ENCODE peak calls at places on chromosomes 1 and 21, in five cellular contexts. One of them, this sample, is unnamed.

GRCh38 chr1:34378968-34379729 is 202.4 kb downstream of the C1orf94 start:
- DNase-seq in brain microvascular endothelial cell: no peak
- DNase-seq in head of caudate nucleus: no peak
- DNase-seq in activated CD8-positive, alpha-beta T cell treated with anti-CD3 and anti-CD28 coated beads, Interleukin-2, amount 10 ng/mL, durations not matched to agents 7 days and 5 days: no peak
- DNase-seq in HS-5: no peak
- DNase-seq in this sample: no peak

GRCh38 chr1:58887059-58887458 is 103.2 kb upstream of the JUN start:
- DNase-seq in brain microvascular endothelial cell: no peak
- DNase-seq in HS-5: no peak
- DNase-seq in head of caudate nucleus: no peak
- DNase-seq in activated CD8-positive, alpha-beta T cell treated with anti-CD3 and anti-CD28 coated beads, Interleukin-2, amount 10 ng/mL, durations not matched to agents 7 days and 5 days: no peak
- DNase-seq in this sample: no peak

GRCh38 chr1:174742805-174743653 is 256.7 kb upstream of the CACYBP start:
- DNase-seq in activated CD8-positive, alpha-beta T cell treated with anti-CD3 and anti-CD28 coated beads, Interleukin-2, amount 10 ng/mL, durations not matched to agents 7 days and 5 days: no peak
- DNase-seq in HS-5: no peak
- DNase-seq in brain microvascular endothelial cell: peak
- DNase-seq in head of caudate nucleus: no peak
- DNase-seq in this sample: no peak

GRCh38 chr1:202638019-202638887 is 72.0 kb downstream of the SYT2 start:
- DNase-seq in activated CD8-positive, alpha-beta T cell treated with anti-CD3 and anti-CD28 coated beads, Interleukin-2, amount 10 ng/mL, durations not matched to agents 7 days and 5 days: no peak
- DNase-seq in brain microvascular endothelial cell: no peak
- DNase-seq in head of caudate nucleus: no peak
- DNase-seq in HS-5: no peak
- DNase-seq in this sample: no peak

GRCh38 chr1:231053493-231054162 is 13.6 kb upstream of the FAM89A start:
- DNase-seq in activated CD8-positive, alpha-beta T cell treated with anti-CD3 and anti-CD28 coated beads, Interleukin-2, amount 10 ng/mL, durations not matched to agents 7 days and 5 days: peak
- DNase-seq in HS-5: no peak
- DNase-seq in brain microvascular endothelial cell: peak
- DNase-seq in head of caudate nucleus: peak
- DNase-seq in this sample: no peak

GRCh38 chr1:193754732-193755427 is 568.5 kb upstream of the B3GALT2 start:
- DNase-seq in activated CD8-positive, alpha-beta T cell treated with anti-CD3 and anti-CD28 coated beads, Interleukin-2, amount 10 ng/mL, durations not matched to agents 7 days and 5 days: no peak
- DNase-seq in head of caudate nucleus: no peak
- DNase-seq in brain microvascular endothelial cell: no peak
- DNase-seq in HS-5: no peak
- DNase-seq in this sample: no peak

GRCh38 chr1:60681095-60681860 is 401.1 kb upstream of the NFIA start:
- DNase-seq in activated CD8-positive, alpha-beta T cell treated with anti-CD3 and anti-CD28 coated beads, Interleukin-2, amount 10 ng/mL, durations not matched to agents 7 days and 5 days: no peak
- DNase-seq in brain microvascular endothelial cell: no peak
- DNase-seq in HS-5: no peak
- DNase-seq in head of caudate nucleus: no peak
- DNase-seq in this sample: no peak

GRCh38 chr1:12565966-12566352 is 52.1 kb downstream of the DHRS3 start:
- DNase-seq in brain microvascular endothelial cell: no peak
- DNase-seq in HS-5: no peak
- DNase-seq in head of caudate nucleus: no peak
- DNase-seq in activated CD8-positive, alpha-beta T cell treated with anti-CD3 and anti-CD28 coated beads, Interleukin-2, amount 10 ng/mL, durations not matched to agents 7 days and 5 days: no peak
- DNase-seq in this sample: no peak

GRCh38 chr1:98420376-98421097 is 241.0 kb upstream of the SNX7 start:
- DNase-seq in brain microvascular endothelial cell: no peak
- DNase-seq in head of caudate nucleus: no peak
- DNase-seq in activated CD8-positive, alpha-beta T cell treated with anti-CD3 and anti-CD28 coated beads, Interleukin-2, amount 10 ng/mL, durations not matched to agents 7 days and 5 days: no peak
- DNase-seq in HS-5: peak
- DNase-seq in this sample: no peak

GRCh38 chr1:206479164-206480125 is 9.2 kb downstream of the IKBKE start:
- DNase-seq in activated CD8-positive, alpha-beta T cell treated with anti-CD3 and anti-CD28 coated beads, Interleukin-2, amount 10 ng/mL, durations not matched to agents 7 days and 5 days: peak
- DNase-seq in brain microvascular endothelial cell: peak
- DNase-seq in head of caudate nucleus: peak
- DNase-seq in HS-5: peak
- DNase-seq in this sample: no peak

GRCh38 chr1:227318852-227319607 is 738 bp upstream of the CDC42BPA start:
- DNase-seq in activated CD8-positive, alpha-beta T cell treated with anti-CD3 and anti-CD28 coated beads, Interleukin-2, amount 10 ng/mL, durations not matched to agents 7 days and 5 days: no peak
- DNase-seq in HS-5: no peak
- DNase-seq in head of caudate nucleus: peak
- DNase-seq in brain microvascular endothelial cell: peak
- DNase-seq in this sample: peak

GRCh38 chr1:77978293-77978968 is 441 bp downstream of the FUBP1 start:
- DNase-seq in head of caudate nucleus: peak
- DNase-seq in HS-5: peak
- DNase-seq in activated CD8-positive, alpha-beta T cell treated with anti-CD3 and anti-CD28 coated beads, Interleukin-2, amount 10 ng/mL, durations not matched to agents 7 days and 5 days: peak
- DNase-seq in brain microvascular endothelial cell: peak
- DNase-seq in this sample: no peak

GRCh38 chr21:46063734-46064680 is 33.9 kb upstream of the COL6A2 start:
- DNase-seq in HS-5: no peak
- DNase-seq in activated CD8-positive, alpha-beta T cell treated with anti-CD3 and anti-CD28 coated beads, Interleukin-2, amount 10 ng/mL, durations not matched to agents 7 days and 5 days: no peak
- DNase-seq in brain microvascular endothelial cell: no peak
- DNase-seq in head of caudate nucleus: no peak
- DNase-seq in this sample: no peak

GRCh38 chr1:195766709-195767108 is 841.5 kb downstream of the KCNT2 start:
- DNase-seq in brain microvascular endothelial cell: no peak
- DNase-seq in head of caudate nucleus: no peak
- DNase-seq in HS-5: peak
- DNase-seq in activated CD8-positive, alpha-beta T cell treated with anti-CD3 and anti-CD28 coated beads, Interleukin-2, amount 10 ng/mL, durations not matched to agents 7 days and 5 days: no peak
- DNase-seq in this sample: no peak

GRCh38 chr1:107648071-107648470 is 316.9 kb downstream of the VAV3 start:
- DNase-seq in activated CD8-positive, alpha-beta T cell treated with anti-CD3 and anti-CD28 coated beads, Interleukin-2, amount 10 ng/mL, durations not matched to agents 7 days and 5 days: no peak
- DNase-seq in HS-5: peak
- DNase-seq in head of caudate nucleus: no peak
- DNase-seq in brain microvascular endothelial cell: peak
- DNase-seq in this sample: no peak

GRCh38 chr1:204713541-204713940 is 28.0 kb upstream of the LRRN2 start:
- DNase-seq in HS-5: no peak
- DNase-seq in brain microvascular endothelial cell: no peak
- DNase-seq in head of caudate nucleus: no peak
- DNase-seq in activated CD8-positive, alpha-beta T cell treated with anti-CD3 and anti-CD28 coated beads, Interleukin-2, amount 10 ng/mL, durations not matched to agents 7 days and 5 days: no peak
- DNase-seq in this sample: no peak

GRCh38 chr1:176206006-176206960 is 803 bp downstream of the COP1 start:
- DNase-seq in head of caudate nucleus: peak
- DNase-seq in brain microvascular endothelial cell: peak
- DNase-seq in activated CD8-positive, alpha-beta T cell treated with anti-CD3 and anti-CD28 coated beads, Interleukin-2, amount 10 ng/mL, durations not matched to agents 7 days and 5 days: peak
- DNase-seq in HS-5: no peak
- DNase-seq in this sample: no peak

GRCh38 chr1:68230901-68231626 is 1.3 kb downstream of the WLS start:
- DNase-seq in activated CD8-positive, alpha-beta T cell treated with anti-CD3 and anti-CD28 coated beads, Interleukin-2, amount 10 ng/mL, durations not matched to agents 7 days and 5 days: no peak
- DNase-seq in brain microvascular endothelial cell: no peak
- DNase-seq in head of caudate nucleus: peak
- DNase-seq in HS-5: no peak
- DNase-seq in this sample: peak

GRCh38 chr1:58818991-58819390 is 35.1 kb upstream of the JUN start:
- DNase-seq in brain microvascular endothelial cell: no peak
- DNase-seq in HS-5: no peak
- DNase-seq in head of caudate nucleus: no peak
- DNase-seq in activated CD8-positive, alpha-beta T cell treated with anti-CD3 and anti-CD28 coated beads, Interleukin-2, amount 10 ng/mL, durations not matched to agents 7 days and 5 days: no peak
- DNase-seq in this sample: no peak

GRCh38 chr1:60245371-60245770 is 171.8 kb upstream of the C1orf87 start:
- DNase-seq in brain microvascular endothelial cell: no peak
- DNase-seq in activated CD8-positive, alpha-beta T cell treated with anti-CD3 and anti-CD28 coated beads, Interleukin-2, amount 10 ng/mL, durations not matched to agents 7 days and 5 days: no peak
- DNase-seq in head of caudate nucleus: no peak
- DNase-seq in HS-5: no peak
- DNase-seq in this sample: no peak

GRCh38 chr1:109827986-109828385 is 64.3 kb upstream of the EPS8L3 start:
- DNase-seq in head of caudate nucleus: no peak
- DNase-seq in HS-5: no peak
- DNase-seq in brain microvascular endothelial cell: no peak
- DNase-seq in activated CD8-positive, alpha-beta T cell treated with anti-CD3 and anti-CD28 coated beads, Interleukin-2, amount 10 ng/mL, durations not matched to agents 7 days and 5 days: no peak
- DNase-seq in this sample: no peak

GRCh38 chr1:235745448-235746136 is 96.0 kb upstream of the GNG4 start:
- DNase-seq in brain microvascular endothelial cell: no peak
- DNase-seq in HS-5: no peak
- DNase-seq in activated CD8-positive, alpha-beta T cell treated with anti-CD3 and anti-CD28 coated beads, Interleukin-2, amount 10 ng/mL, durations not matched to agents 7 days and 5 days: no peak
- DNase-seq in head of caudate nucleus: no peak
- DNase-seq in this sample: no peak

GRCh38 chr1:227736814-227737432 is 1.7 kb downstream of the SNAP47 start:
- DNase-seq in head of caudate nucleus: no peak
- DNase-seq in activated CD8-positive, alpha-beta T cell treated with anti-CD3 and anti-CD28 coated beads, Interleukin-2, amount 10 ng/mL, durations not matched to agents 7 days and 5 days: no peak
- DNase-seq in HS-5: no peak
- DNase-seq in brain microvascular endothelial cell: no peak
- DNase-seq in this sample: no peak

GRCh38 chr1:31755197-31755611 is 8.9 kb downstream of the ADGRB2 start:
- DNase-seq in activated CD8-positive, alpha-beta T cell treated with anti-CD3 and anti-CD28 coated beads, Interleukin-2, amount 10 ng/mL, durations not matched to agents 7 days and 5 days: no peak
- DNase-seq in brain microvascular endothelial cell: no peak
- DNase-seq in HS-5: no peak
- DNase-seq in head of caudate nucleus: no peak
- DNase-seq in this sample: no peak

GRCh38 chr1:64062529-64062928 is 140.9 kb upstream of the UBE2U start:
- DNase-seq in brain microvascular endothelial cell: no peak
- DNase-seq in head of caudate nucleus: no peak
- DNase-seq in HS-5: no peak
- DNase-seq in activated CD8-positive, alpha-beta T cell treated with anti-CD3 and anti-CD28 coated beads, Interleukin-2, amount 10 ng/mL, durations not matched to agents 7 days and 5 days: no peak
- DNase-seq in this sample: no peak

GRCh38 chr1:42747125-42747524 is 7.1 kb upstream of the CLDN19 start:
- DNase-seq in brain microvascular endothelial cell: no peak
- DNase-seq in head of caudate nucleus: peak
- DNase-seq in HS-5: no peak
- DNase-seq in activated CD8-positive, alpha-beta T cell treated with anti-CD3 and anti-CD28 coated beads, Interleukin-2, amount 10 ng/mL, durations not matched to agents 7 days and 5 days: peak
- DNase-seq in this sample: peak

GRCh38 chr21:45246014-45246413 is 41.7 kb downstream of the POFUT2 start:
- DNase-seq in activated CD8-positive, alpha-beta T cell treated with anti-CD3 and anti-CD28 coated beads, Interleukin-2, amount 10 ng/mL, durations not matched to agents 7 days and 5 days: no peak
- DNase-seq in head of caudate nucleus: no peak
- DNase-seq in brain microvascular endothelial cell: no peak
- DNase-seq in HS-5: no peak
- DNase-seq in this sample: no peak

GRCh38 chr1:206736878-206737728 is 33.5 kb upstream of the IL19 start:
- DNase-seq in head of caudate nucleus: no peak
- DNase-seq in brain microvascular endothelial cell: no peak
- DNase-seq in HS-5: no peak
- DNase-seq in activated CD8-positive, alpha-beta T cell treated with anti-CD3 and anti-CD28 coated beads, Interleukin-2, amount 10 ng/mL, durations not matched to agents 7 days and 5 days: peak
- DNase-seq in this sample: no peak

GRCh38 chr1:11929849-11930248 is 3.6 kb upstream of the KIAA2013 start:
- DNase-seq in brain microvascular endothelial cell: no peak
- DNase-seq in head of caudate nucleus: no peak
- DNase-seq in activated CD8-positive, alpha-beta T cell treated with anti-CD3 and anti-CD28 coated beads, Interleukin-2, amount 10 ng/mL, durations not matched to agents 7 days and 5 days: peak
- DNase-seq in HS-5: peak
- DNase-seq in this sample: no peak

GRCh38 chr1:206471415-206471801 is 1.1 kb downstream of the IKBKE start:
- DNase-seq in activated CD8-positive, alpha-beta T cell treated with anti-CD3 and anti-CD28 coated beads, Interleukin-2, amount 10 ng/mL, durations not matched to agents 7 days and 5 days: peak
- DNase-seq in head of caudate nucleus: no peak
- DNase-seq in HS-5: no peak
- DNase-seq in brain microvascular endothelial cell: no peak
- DNase-seq in this sample: no peak

GRCh38 chr1:12339410-12339809 is 109.6 kb downstream of the VPS13D start:
- DNase-seq in HS-5: no peak
- DNase-seq in activated CD8-positive, alpha-beta T cell treated with anti-CD3 and anti-CD28 coated beads, Interleukin-2, amount 10 ng/mL, durations not matched to agents 7 days and 5 days: no peak
- DNase-seq in brain microvascular endothelial cell: no peak
- DNase-seq in head of caudate nucleus: peak
- DNase-seq in this sample: no peak

GRCh38 chr1:43930168-43930948 is 3.2 kb upstream of the ARTN start:
- DNase-seq in head of caudate nucleus: no peak
- DNase-seq in HS-5: no peak
- DNase-seq in brain microvascular endothelial cell: no peak
- DNase-seq in activated CD8-positive, alpha-beta T cell treated with anti-CD3 and anti-CD28 coated beads, Interleukin-2, amount 10 ng/mL, durations not matched to agents 7 days and 5 days: peak
- DNase-seq in this sample: no peak

GRCh38 chr1:165737196-165737595 is 31.5 kb downstream of the TMCO1 start:
- DNase-seq in brain microvascular endothelial cell: no peak
- DNase-seq in head of caudate nucleus: no peak
- DNase-seq in HS-5: no peak
- DNase-seq in activated CD8-positive, alpha-beta T cell treated with anti-CD3 and anti-CD28 coated beads, Interleukin-2, amount 10 ng/mL, durations not matched to agents 7 days and 5 days: no peak
- DNase-seq in this sample: no peak